ENCODE peak calls at places on chromosome 10, in four cellular contexts. B, L, F and M are unnamed samples. For H3K27me3, the result is how much of the 10 kb centered on the place peaks cover.

GRCh38 chr10:31647861-31648260 is 280.8 kb downstream of the ARHGAP12 start:
- DNase-seq in B (no peak), L (no peak), F (no peak), M (no peak)

GRCh38 chr10:121740069-121740468 is 141.8 kb upstream of the FGFR2 start:
- DNase-seq in B (no peak), L (no peak), F (no peak), M (no peak)

GRCh38 chr10:90865400-90865799 is 6.4 kb upstream of the RPP30 start:
- DNase-seq in B (no peak), L (peak), F (no peak), M (no peak)

GRCh38 chr10:6098156-6098555 is 9.3 kb downstream of the RBM17 start:
- DNase-seq in B (no peak), L (no peak), F (no peak), M (no peak)

GRCh38 chr10:86301971-86302370 is 64.6 kb downstream of the GRID1 start:
- DNase-seq in B (no peak), L (no peak), F (no peak), M (no peak)

GRCh38 chr10:121437596-121437995 is 160.6 kb downstream of the FGFR2 start:
- DNase-seq in B (no peak), L (no peak), F (no peak), M (no peak)

GRCh38 chr10:24118246-24118645 is 90.7 kb upstream of the KIAA1217 start:
- DNase-seq in B (no peak), L (no peak), F (no peak), M (no peak)

GRCh38 chr10:12724782-12725579 is 276.5 kb downstream of the CCDC3 start:
- DNase-seq in B (no peak), L (no peak), F (no peak), M (no peak)

GRCh38 chr10:73519336-73519735 is 23.5 kb upstream of the PPP3CB start:
- DNase-seq in B (no peak), L (no peak), F (no peak), M (no peak)

GRCh38 chr10:11553773-11554381 is 57.6 kb downstream of the USP6NL start:
- DNase-seq in B (no peak), L (peak), F (no peak), M (no peak)

GRCh38 chr10:45282061-45282460 is 33.3 kb downstream of the OR13A1 start:
- DNase-seq in B (no peak), L (no peak), F (no peak), M (no peak)

DNA sequence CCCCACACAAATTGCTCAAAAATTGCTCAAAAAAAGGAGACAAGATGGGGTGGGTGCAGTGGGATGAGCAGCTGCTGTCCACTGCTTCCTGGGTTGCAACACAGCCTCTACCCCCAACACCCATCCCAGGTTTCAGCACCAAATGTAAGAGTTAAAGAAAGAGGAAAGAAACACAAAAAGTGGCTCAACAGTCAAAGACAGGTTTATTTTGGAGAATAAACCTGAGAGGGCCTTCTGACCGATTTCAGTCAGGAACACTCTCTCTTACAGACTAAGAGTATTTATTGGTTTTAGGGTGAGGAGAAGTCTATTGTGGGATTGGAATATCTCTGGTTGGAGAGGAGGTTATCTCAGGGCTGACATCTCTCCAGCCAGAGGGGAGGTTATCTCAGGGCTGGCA is 28.4 kb downstream of the OR13A1 start:
- DNase-seq in B (no peak), L (no peak), F (no peak), M (no peak)
- H3K4me3 ChIP-seq in B (no peak), L (no peak), F (no peak), M (no peak)

GRCh38 chr10:59361659-59362183 is 628 bp downstream of the FAM13C start:
- DNase-seq in B (no peak), L (no peak), F (no peak), M (peak)
- H3K27me3 ChIP-seq in B (under half), L (under half), F (under half), M (under half)

DNA sequence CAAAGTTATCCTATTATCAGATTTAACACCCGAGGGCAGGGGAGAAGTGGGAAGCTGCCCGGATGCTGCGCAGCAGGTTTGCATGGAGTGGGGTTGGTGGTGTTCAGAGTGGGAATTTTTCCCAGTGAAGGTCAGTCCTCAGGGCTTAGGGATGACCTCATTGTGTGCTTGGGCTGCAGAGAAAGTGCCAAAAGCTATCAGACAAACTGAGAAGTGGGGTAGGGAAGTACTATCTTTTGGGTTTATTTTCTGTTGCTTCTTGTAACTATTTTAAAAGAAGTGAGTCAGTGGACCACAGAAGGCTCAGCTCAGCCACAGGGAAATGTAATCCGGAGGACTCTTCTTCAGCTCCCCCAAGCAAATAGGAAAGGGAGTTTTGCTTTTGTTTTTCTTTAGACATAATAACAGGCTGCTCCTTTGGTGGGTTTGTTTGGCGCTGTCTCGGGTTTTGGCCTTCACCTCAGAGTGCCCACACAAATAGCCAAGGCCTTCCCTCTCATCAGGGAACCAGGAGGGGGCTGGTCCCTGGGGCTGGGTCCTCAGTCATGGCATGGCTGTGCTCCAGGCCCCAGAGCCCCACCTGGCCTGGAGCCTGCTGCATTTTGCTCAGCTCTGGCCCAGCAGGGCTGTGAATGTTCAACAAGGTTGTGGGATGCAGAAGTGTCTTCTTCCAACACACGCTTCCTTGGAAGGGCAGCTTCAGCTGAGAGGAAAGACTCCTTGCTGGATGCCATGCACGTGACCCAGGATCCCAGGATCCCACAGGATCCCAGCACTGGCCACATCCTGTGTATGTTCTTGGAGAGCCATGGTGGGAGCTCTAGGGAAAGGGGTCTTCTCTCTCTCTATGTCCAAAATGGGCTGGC is 5.4 kb upstream of the FAM170B start:
- DNase-seq in B (no peak), L (no peak), F (peak), M (no peak)
- H3K4me3 ChIP-seq in B (no peak), L (no peak), F (no peak), M (no peak)

GRCh38 chr10:47160229-47160908 is 139.6 kb upstream of the GDF10 start:
- DNase-seq in B (no peak), L (no peak), F (no peak), M (no peak)
- H3K27me3 ChIP-seq in B (under half), L (under half), F (under half), M (under half)

GRCh38 chr10:33547976-33548375 is 213.5 kb upstream of the NRP1 start:
- DNase-seq in B (no peak), L (no peak), F (no peak), M (no peak)

GRCh38 chr10:33539137-33539536 is 204.7 kb upstream of the NRP1 start:
- DNase-seq in B (no peak), L (no peak), F (no peak), M (no peak)

GRCh38 chr10:33546031-33546430 is 211.6 kb upstream of the NRP1 start:
- DNase-seq in B (no peak), L (no peak), F (no peak), M (no peak)

GRCh38 chr10:33537066-33537465 is 202.6 kb upstream of the NRP1 start:
- DNase-seq in B (no peak), L (no peak), F (no peak), M (no peak)

DNA sequence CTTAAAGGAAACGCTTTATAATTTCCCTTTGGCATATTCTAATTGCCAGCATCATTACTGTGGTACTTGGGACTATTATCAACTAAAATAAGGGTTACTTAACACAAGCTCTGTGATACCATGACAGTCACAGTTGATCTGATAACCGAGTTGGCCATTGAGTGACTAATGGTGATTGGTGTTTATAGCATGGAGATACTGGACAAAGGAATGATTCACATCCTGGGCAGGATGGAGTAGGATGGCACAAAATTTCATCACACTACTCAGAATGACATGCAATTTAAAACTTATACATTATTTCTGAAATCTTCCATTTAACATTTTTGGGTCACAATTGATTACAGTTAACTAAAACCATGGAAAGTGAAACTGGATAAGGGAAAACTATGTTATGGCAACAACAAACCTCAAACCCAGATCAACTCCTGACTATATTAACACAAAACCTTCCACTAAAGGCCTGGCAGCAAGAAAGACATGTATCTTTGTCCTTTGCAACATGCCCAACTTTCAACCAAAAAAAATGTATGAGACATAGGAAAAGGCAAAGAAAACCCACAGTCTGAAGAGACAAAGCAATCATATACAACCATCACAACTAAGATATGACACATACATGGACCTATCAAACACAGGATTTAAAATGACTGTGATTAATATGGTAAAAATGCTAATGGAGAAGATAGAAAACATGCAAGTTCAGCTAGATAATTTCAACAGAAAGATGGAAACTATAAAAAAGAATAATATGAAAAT is 208.5 kb upstream of the NRP1 start:
- DNase-seq in B (no peak), L (no peak), F (no peak), M (peak)
- H3K4me3 ChIP-seq in B (no peak), L (no peak), F (no peak), M (no peak)

DNA sequence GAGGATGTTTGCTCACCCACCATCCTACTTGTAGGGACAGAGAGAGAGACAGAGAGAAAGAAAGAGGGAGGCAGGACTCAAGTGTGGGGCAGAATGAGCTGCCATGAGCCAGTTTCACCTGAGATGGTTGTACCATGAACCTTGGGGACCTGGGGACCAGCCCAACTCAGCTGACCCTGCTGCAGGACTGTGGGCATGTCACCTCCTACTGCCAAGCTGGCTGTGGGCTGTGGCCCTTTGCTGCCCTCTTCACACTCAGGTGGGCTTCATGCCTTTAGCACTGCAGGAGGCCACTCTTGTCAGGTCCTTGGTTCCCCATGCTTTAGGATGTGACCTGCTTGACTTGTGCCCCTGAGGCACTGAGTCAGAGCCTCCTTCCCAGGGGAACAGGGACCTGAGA is 108.2 kb upstream of the PCBD1 start:
- DNase-seq in B (no peak), L (no peak), F (no peak), M (no peak)
- H3K27me3 ChIP-seq in B (under half), L (under half), F (under half), M (under half)

DNA sequence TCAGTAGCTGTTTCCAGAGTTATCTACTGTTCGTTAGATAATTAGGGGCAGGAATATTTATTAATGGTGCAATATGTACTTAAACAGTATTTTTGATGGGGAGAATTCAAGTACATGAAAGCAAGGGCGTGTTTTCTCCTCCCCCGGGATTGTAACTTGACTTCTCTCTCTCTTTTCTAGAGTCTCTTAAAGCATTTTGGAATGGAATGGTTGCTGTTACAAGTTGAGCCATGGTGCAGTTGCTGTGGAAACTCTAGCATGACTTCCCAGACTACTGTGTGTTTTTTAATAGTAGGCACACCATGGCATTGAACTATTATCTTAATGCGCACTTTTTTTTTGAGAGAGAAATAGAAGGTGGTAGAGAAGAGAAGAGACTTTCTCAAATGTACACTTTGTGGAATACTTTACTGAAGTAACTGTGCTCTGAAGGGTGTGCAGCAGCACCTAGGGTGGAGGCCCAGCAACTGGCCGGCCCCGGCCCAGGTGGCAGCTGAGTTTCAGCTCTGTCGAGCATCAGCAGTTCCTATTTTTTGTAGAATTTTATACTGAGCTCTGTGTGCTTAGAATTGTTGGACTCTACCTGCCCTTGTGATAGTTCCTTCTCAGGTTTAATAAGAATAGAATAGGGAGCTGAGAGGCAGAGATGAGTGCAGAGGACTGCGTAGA is 64.4 kb downstream of the CCNY start:
- DNase-seq in B (no peak), L (no peak), F (no peak), M (no peak)
- H3K4me3 ChIP-seq in B (no peak), L (no peak), F (no peak), M (no peak)

GRCh38 chr10:96097865-96098264 is 32.2 kb upstream of the ZNF518A start:
- DNase-seq in B (no peak), L (no peak), F (no peak), M (no peak)
- H3K27me3 ChIP-seq in B (under half), L (under half), F (under half), M (under half)